ENCODE peak calls at places on chromosomes 6 and 20, in seven cellular contexts. B is putamen; O is pons; J is T-helper 1 cell; I is CD8-positive, alpha-beta T cell; D is activated B cell treated with CpG ODN at 0.5 μM for 24 hours; Z is H54. L is an unnamed sample.

GRCh38 chr20:43544501-43544900 is 14.3 kb upstream of the SGK2 start:
- DNase-seq in B (no peak), O (no peak), J (no peak), I (no peak), D (no peak), Z (no peak), L (no peak)

GRCh38 chr6:8219352-8219943 is 117.1 kb upstream of the EEF1E1 start:
- DNase-seq in B (peak), O (peak), J (peak), I (peak), D (no peak), Z (no peak), L (peak)

GRCh38 chr20:63552481-63553249 is 1.3 kb upstream of the FNDC11 start:
- DNase-seq in B (no peak), O (no peak), J (peak), I (peak), D (no peak), Z (no peak), L (peak)

GRCh38 chr6:39823187-39823815 is 31.1 kb downstream of the DAAM2 start:
- DNase-seq in B (no peak), O (no peak), J (no peak), I (no peak), D (no peak), Z (no peak), L (no peak)

GRCh38 chr6:138005846-138006245 is 101.4 kb downstream of the PERP start:
- DNase-seq in B (no peak), O (no peak), J (no peak), I (no peak), D (no peak), Z (no peak), L (no peak)

GRCh38 chr6:147205690-147206600 is 1.7 kb downstream of the STXBP5 start:
- DNase-seq in B (peak), O (peak), J (no peak), I (no peak), D (no peak), Z (peak), L (no peak)

GRCh38 chr6:158518196-158519127 is 41.4 kb upstream of the TMEM181 start:
- DNase-seq in B (peak), O (peak), J (peak), I (peak), D (peak), Z (peak), L (peak)

GRCh38 chr6:141260627-141261015 is 872.1 kb upstream of the GJE1 start:
- DNase-seq in B (no peak), O (no peak), J (no peak), I (no peak), D (no peak), Z (no peak), L (no peak)

GRCh38 chr6:145247677-145248419 is 487.5 kb downstream of the EPM2A start:
- DNase-seq in B (no peak), O (no peak), J (no peak), I (no peak), D (no peak), Z (peak), L (no peak)

GRCh38 chr6:33367009-33367714 is 24.5 kb upstream of the KIFC1 start:
- DNase-seq in B (no peak), O (no peak), J (no peak), I (no peak), D (no peak), Z (no peak), L (no peak)

GRCh38 chr6:5866547-5867051 is 140.1 kb downstream of the NRN1 start:
- DNase-seq in B (no peak), O (no peak), J (no peak), I (no peak), D (no peak), Z (no peak), L (no peak)

GRCh38 chr6:166032366-166033171 is 135.1 kb downstream of the TBXT start:
- DNase-seq in B (no peak), O (no peak), J (no peak), I (no peak), D (no peak), Z (no peak), L (no peak)

GRCh38 chr20:53815509-53815908 is 221.9 kb upstream of the ZNF217 start:
- DNase-seq in B (no peak), O (no peak), J (no peak), I (no peak), D (no peak), Z (no peak), L (no peak)

GRCh38 chr6:8551386-8551785 is 116.0 kb upstream of the SLC35B3 start:
- DNase-seq in B (no peak), O (no peak), J (no peak), I (no peak), D (no peak), Z (no peak), L (no peak)

GRCh38 chr6:168072730-168073129 is 6.3 kb downstream of the FRMD1 start:
- DNase-seq in B (no peak), O (no peak), J (no peak), I (no peak), D (no peak), Z (no peak), L (no peak)

GRCh38 chr6:138205437-138206094 is 12.7 kb downstream of the PBOV1 start:
- DNase-seq in B (no peak), O (no peak), J (no peak), I (no peak), D (no peak), Z (no peak), L (no peak)

GRCh38 chr20:621115-621756 is 11.1 kb upstream of the TCF15 start:
- DNase-seq in B (no peak), O (no peak), J (no peak), I (no peak), D (no peak), Z (peak), L (no peak)

GRCh38 chr6:100464162-100464851 is 414 bp downstream of the SIM1 start:
- DNase-seq in B (no peak), O (no peak), J (no peak), I (no peak), D (no peak), Z (no peak), L (no peak)

GRCh38 chr6:125236536-125237327 is 65.0 kb downstream of the HDDC2 start:
- DNase-seq in B (no peak), O (no peak), J (no peak), I (no peak), D (no peak), Z (no peak), L (no peak)

GRCh38 chr6:161443868-161444267 is 170.0 kb upstream of the AGPAT4 start:
- DNase-seq in B (peak), O (no peak), J (no peak), I (no peak), D (no peak), Z (no peak), L (no peak)

GRCh38 chr6:135647521-135647920 is 150.0 kb upstream of the AHI1 start:
- DNase-seq in B (no peak), O (no peak), J (no peak), I (no peak), D (no peak), Z (no peak), L (no peak)

GRCh38 chr6:157954150-157955117 is 27.2 kb upstream of the SYNJ2 start:
- DNase-seq in B (no peak), O (peak), J (no peak), I (no peak), D (no peak), Z (no peak), L (no peak)

GRCh38 chr20:46099491-46100287 is 9.9 kb upstream of the NCOA5 start:
- DNase-seq in B (peak), O (no peak), J (no peak), I (no peak), D (peak), Z (no peak), L (no peak)

GRCh38 chr20:14062786-14063185 is 67.5 kb downstream of the MACROD2 start:
- DNase-seq in B (no peak), O (no peak), J (no peak), I (no peak), D (no peak), Z (no peak), L (no peak)

GRCh38 chr20:645318-646106 is 7.5 kb downstream of the SRXN1 start:
- DNase-seq in B (no peak), O (no peak), J (peak), I (peak), D (peak), Z (peak), L (peak)

GRCh38 chr6:7201732-7202541 is 94.2 kb downstream of the RREB1 start:
- DNase-seq in B (peak), O (peak), J (no peak), I (no peak), D (peak), Z (no peak), L (no peak)

GRCh38 chr6:49565261-49565660 is 14.8 kb downstream of the C6orf141 start:
- DNase-seq in B (no peak), O (no peak), J (no peak), I (no peak), D (no peak), Z (no peak), L (no peak)

GRCh38 chr20:11502668-11503067 is 415.0 kb upstream of the BTBD3 start:
- DNase-seq in B (no peak), O (no peak), J (no peak), I (no peak), D (no peak), Z (no peak), L (no peak)

GRCh38 chr20:17594443-17594842 is 24.6 kb downstream of the DSTN start:
- DNase-seq in B (no peak), O (no peak), J (no peak), I (no peak), D (no peak), Z (no peak), L (no peak)

GRCh38 chr20:12891643-12892042 is 117.1 kb upstream of the SPTLC3 start:
- DNase-seq in B (no peak), O (no peak), J (no peak), I (no peak), D (no peak), Z (no peak), L (no peak)

GRCh38 chr6:17869010-17869752 is 118.3 kb downstream of the KIF13A start:
- DNase-seq in B (peak), O (peak), J (no peak), I (no peak), D (no peak), Z (no peak), L (no peak)

GRCh38 chr6:149698175-149698574 is 19.7 kb downstream of the LATS1 start:
- DNase-seq in B (no peak), O (no peak), J (no peak), I (no peak), D (no peak), Z (no peak), L (no peak)

GRCh38 chr20:62392621-62393164 is 5.8 kb downstream of the RPS21 start:
- DNase-seq in B (no peak), O (no peak), J (no peak), I (no peak), D (no peak), Z (no peak), L (no peak)

GRCh38 chr20:63394069-63394468 is 32.9 kb upstream of the CHRNA4 start:
- DNase-seq in B (no peak), O (peak), J (no peak), I (no peak), D (no peak), Z (no peak), L (no peak)

GRCh38 chr6:26214826-26215199 is 127.6 kb downstream of the HFE start:
- DNase-seq in B (no peak), O (no peak), J (no peak), I (no peak), D (no peak), Z (no peak), L (no peak)

L was measured in effector CD4-positive, alpha-beta T cell.